ENCODE peak calls at places on chromosomes 5 and 9, in eight cellular contexts. K is EL; A is HEK293T; N is anterior cingulate cortex; V is ureter; R is stimulated activated effector memory CD8-positive, alpha-beta T cell treated with anti-CD3 and anti-CD28 coated beads, Interleukin-12 subunit alpha, Interleukin-12 subunit beta, amount 100 ng/mL, for 72 hours; J is pancreas; D is stimulated activated CD8-positive, alpha-beta memory T cell treated with anti-CD3 and anti-CD28 coated beads, Interleukin-2, amount 100 ng/mL, for 48 hours. H is an unnamed sample.
A peak's percentile ranks its signal among the peaks of the same experiment; 100 is the strongest.

GRCh38 chr5:172336264-172336663 is 52.7 kb upstream of the UBTD2 start:
- DNase-seq in K (no peak), A (no peak), N (no peak), V (no peak), R (no peak), J (no peak), D (no peak), H (no peak)

GRCh38 chr5:151868451-151868850 is 56.2 kb downstream of the GLRA1 start:
- DNase-seq in K (no peak), A (no peak), N (no peak), V (no peak), R (peak; percentile 3), J (no peak), D (no peak), H (no peak)

GRCh38 chr9:125361837-125362531 is 100.4 kb downstream of the GAPVD1 start:
- DNase-seq in K (no peak), A (no peak), N (no peak), V (no peak), R (no peak), J (no peak), D (no peak), H (peak; percentile 37)

GRCh38 chr5:151924564-151925395 is at the start of gene GLRA1:
- DNase-seq in K (peak; percentile 40), A (peak; percentile 72), N (peak; percentile 10), V (peak; percentile 59), R (peak; percentile 15), J (peak; percentile 6), D (peak; percentile 27), H (no peak)

GRCh38 chr5:34998058-34998789 is 49.5 kb downstream of the AGXT2 start:
- DNase-seq in K (peak; percentile 71), A (no peak), N (no peak), V (no peak), R (no peak), J (no peak), D (no peak), H (peak; percentile 37)

GRCh38 chr9:108473209-108474112 is 382.3 kb downstream of the ACTL7B start:
- DNase-seq in K (peak; percentile 80), A (no peak), N (no peak), V (no peak), R (no peak), J (no peak), D (no peak), H (peak; percentile 78)

GRCh38 chr5:135843571-135844337 is 9.3 kb downstream of the SLC25A48 start:
- DNase-seq in K (no peak), A (no peak), N (peak; percentile 50), V (no peak), R (no peak), J (no peak), D (no peak), H (no peak)

GRCh38 chr5:7157083-7157482 is 238.9 kb upstream of the ADCY2 start:
- DNase-seq in K (no peak), A (no peak), N (no peak), V (no peak), R (no peak), J (no peak), D (no peak), H (no peak)

GRCh38 chr9:104682642-104683041 is 11.7 kb upstream of the OR13D1 start:
- DNase-seq in K (peak; percentile 43), A (peak; percentile 20), N (no peak), V (no peak), R (no peak), J (no peak), D (no peak), H (peak; percentile 57)

GRCh38 chr5:10401499-10401898 is 40.2 kb upstream of the ROPN1L start:
- DNase-seq in K (no peak), A (no peak), N (no peak), V (no peak), R (no peak), J (no peak), D (no peak), H (no peak)

GRCh38 chr9:89497181-89497963 is 541 bp downstream of the SEMA4D start:
- DNase-seq in K (no peak), A (peak; percentile 21), N (no peak), V (no peak), R (no peak), J (no peak), D (no peak), H (no peak)

H was measured in HCEC 1CT.